ENCODE peak calls at places on chromosomes 13 and 19, in eight cellular contexts. Q, I, D, H, C, W, K and J are unnamed samples.

GRCh38 chr19:33756177-33756576 is 40.5 kb upstream of the KCTD15 start:
- DNase-seq in Q (no peak), I (no peak), D (no peak), H (no peak), C (no peak), W (no peak), K (no peak), J (no peak)

GRCh38 chr13:40619479-40619814 is 47.0 kb downstream of the FOXO1 start:
- DNase-seq in Q (no peak), I (no peak), D (no peak), H (no peak), C (peak; percentile 15), W (no peak), K (no peak), J (no peak)

GRCh38 chr19:31018951-31019350 is 330.3 kb downstream of the TSHZ3 start:
- DNase-seq in Q (no peak), I (no peak), D (no peak), H (no peak), C (no peak), W (no peak), K (no peak), J (no peak)

GRCh38 chr13:40446365-40446764 is 220.1 kb downstream of the FOXO1 start:
- DNase-seq in Q (no peak), I (no peak), D (peak; percentile 61), H (no peak), C (peak; percentile 37), W (no peak), K (no peak), J (peak; percentile 36)

GRCh38 chr19:52941941-52942370 is 18.7 kb upstream of the ZNF888 start:
- DNase-seq in Q (peak; percentile 23), I (peak; percentile 58), D (peak; percentile 38), H (peak; percentile 76), C (peak; percentile 38), W (peak; percentile 71), K (peak; percentile 36), J (peak; percentile 21)

GRCh38 chr19:3778899-3779723 is 7.1 kb downstream of the MATK start:
- DNase-seq in Q (no peak), I (no peak), D (no peak), H (peak; percentile 78), C (no peak), W (no peak), K (no peak), J (no peak)

GRCh38 chr19:13098291-13099072 is 4.2 kb downstream of the LYL1 start:
- DNase-seq in Q (peak; percentile 77), I (peak; percentile 43), D (peak; percentile 65), H (no peak), C (peak; percentile 67), W (no peak), K (no peak), J (peak; percentile 78)

GRCh38 chr19:54339646-54340358 is 840 bp upstream of the LILRA4 start:
- DNase-seq in Q (no peak), I (no peak), D (no peak), H (no peak), C (no peak), W (peak; percentile 54), K (no peak), J (no peak)

GRCh38 chr19:8307965-8308866 is at the start of gene CD320:
- DNase-seq in Q (peak; percentile 91), I (peak; percentile 94), D (peak; percentile 92), H (peak; percentile 97), C (peak; percentile 91), W (peak; percentile 95), K (peak; percentile 92), J (peak; percentile 83)

GRCh38 chr19:44570984-44571684 is 41.7 kb upstream of the CEACAM20 start:
- DNase-seq in Q (peak; percentile 90), I (peak; percentile 94), D (peak; percentile 91), H (no peak), C (peak; percentile 80), W (no peak), K (peak; percentile 67), J (peak; percentile 79)

GRCh38 chr13:59880468-59880867 is 283.3 kb downstream of the DIAPH3 start:
- DNase-seq in Q (peak; percentile 20), I (no peak), D (peak; percentile 51), H (no peak), C (no peak), W (no peak), K (no peak), J (peak; percentile 9)

GRCh38 chr13:75869981-75870380 is 233.9 kb downstream of the LMO7 start:
- DNase-seq in Q (no peak), I (no peak), D (no peak), H (no peak), C (no peak), W (no peak), K (no peak), J (no peak)

GRCh38 chr13:20191311-20191901 is 1.3 kb downstream of the GJB2 start:
- DNase-seq in Q (peak; percentile 26), I (peak; percentile 76), D (no peak), H (no peak), C (no peak), W (peak; percentile 75), K (peak; percentile 76), J (no peak)

GRCh38 chr13:20191902-20192469 is 752 bp downstream of the GJB2 start:
- DNase-seq in Q (peak; percentile 30), I (peak; percentile 70), D (no peak), H (peak; percentile 60), C (peak; percentile 11), W (no peak), K (peak; percentile 66), J (no peak)

GRCh38 chr13:20193924-20194631 is 1.3 kb upstream of the GJB2 start:
- DNase-seq in Q (no peak), I (peak; percentile 10), D (no peak), H (peak; percentile 51), C (no peak), W (no peak), K (no peak), J (no peak)

GRCh38 chr13:20193142-20193923 is 595 bp upstream of the GJB2 start:
- DNase-seq in Q (no peak), I (peak; percentile 16), D (no peak), H (peak; percentile 72), C (no peak), W (no peak), K (no peak), J (no peak)

DNA sequence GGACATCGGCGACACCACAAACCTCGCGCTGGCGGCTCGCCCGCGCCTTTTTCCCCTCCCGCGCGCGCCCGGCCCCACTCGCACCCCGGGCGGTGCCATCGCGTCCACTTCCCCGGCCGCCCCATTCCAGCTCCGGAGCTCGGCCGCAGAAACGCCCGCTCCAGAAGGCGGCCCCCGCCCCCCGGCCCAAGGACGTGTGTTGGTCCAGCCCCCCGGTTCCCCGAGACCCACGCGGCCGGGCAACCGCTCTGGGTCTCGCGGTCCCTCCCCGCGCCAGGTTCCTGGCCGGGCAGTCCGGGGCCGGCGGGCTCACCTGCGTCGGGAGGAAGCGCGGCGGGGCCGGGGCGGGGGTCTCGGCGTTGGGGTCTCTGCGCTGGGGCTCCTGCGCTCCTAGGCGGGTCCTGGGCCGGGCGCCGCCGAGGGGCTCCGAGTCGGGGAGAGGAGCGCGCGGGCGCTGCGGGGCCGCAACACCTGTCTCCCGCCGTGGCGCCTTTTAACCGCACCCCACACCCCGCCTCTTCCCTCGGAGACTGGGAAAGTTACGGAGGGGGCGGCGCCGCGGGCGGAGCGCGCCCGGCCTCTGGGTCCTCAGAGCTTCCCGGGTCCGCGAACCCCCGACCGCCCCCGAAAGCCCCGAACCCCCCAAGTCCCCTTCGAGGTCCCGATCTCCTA is at the start of gene GJB2:
- DNase-seq in Q (no peak), I (peak; percentile 76), D (no peak), H (peak; percentile 80), C (no peak), W (no peak), K (peak; percentile 74), J (no peak)
- H3K4me3 ChIP-seq in Q (peak within 1 kb of the TSS; percentile 55), I (peak within 1 kb of the TSS; percentile 50), D (peak within 1 kb of the TSS; percentile 22), H (peak within 1 kb of the TSS; percentile 55), C (peak within 1 kb of the TSS; percentile 40), W (peak within 1 kb of the TSS; percentile 54), K (peak within 1 kb of the TSS; percentile 78), J (peak within 1 kb of the TSS; percentile 41)

GRCh38 chr13:113860579-113861432 is 3.1 kb downstream of the GAS6 start:
- DNase-seq in Q (peak; percentile 51), I (peak; percentile 86), D (no peak), H (peak; percentile 75), C (no peak), W (peak; percentile 80), K (peak; percentile 87), J (no peak)
- H3K4me3 ChIP-seq in Q (no peak overlapping the region), I (no peak overlapping the region), D (no peak overlapping the region), H (no peak overlapping the region), C (no peak overlapping the region), W (no peak overlapping the region), K (peak overlapping the region; percentile 6), J (peak overlapping the region; percentile 90)

GRCh38 chr13:27004866-27005265 is 166.7 kb downstream of the USP12 start:
- DNase-seq in Q (no peak), I (no peak), D (no peak), H (no peak), C (no peak), W (no peak), K (no peak), J (no peak)

GRCh38 chr13:27004389-27004788 is 167.2 kb downstream of the USP12 start:
- DNase-seq in Q (no peak), I (no peak), D (no peak), H (no peak), C (no peak), W (no peak), K (no peak), J (peak; percentile 24)

GRCh38 chr13:26999499-26999898 is 172.1 kb downstream of the USP12 start:
- DNase-seq in Q (no peak), I (no peak), D (no peak), H (no peak), C (no peak), W (no peak), K (peak; percentile 2), J (no peak)

GRCh38 chr13:27000686-27001085 is 170.9 kb downstream of the USP12 start:
- DNase-seq in Q (no peak), I (no peak), D (no peak), H (no peak), C (no peak), W (no peak), K (peak; percentile 3), J (no peak)

DNA sequence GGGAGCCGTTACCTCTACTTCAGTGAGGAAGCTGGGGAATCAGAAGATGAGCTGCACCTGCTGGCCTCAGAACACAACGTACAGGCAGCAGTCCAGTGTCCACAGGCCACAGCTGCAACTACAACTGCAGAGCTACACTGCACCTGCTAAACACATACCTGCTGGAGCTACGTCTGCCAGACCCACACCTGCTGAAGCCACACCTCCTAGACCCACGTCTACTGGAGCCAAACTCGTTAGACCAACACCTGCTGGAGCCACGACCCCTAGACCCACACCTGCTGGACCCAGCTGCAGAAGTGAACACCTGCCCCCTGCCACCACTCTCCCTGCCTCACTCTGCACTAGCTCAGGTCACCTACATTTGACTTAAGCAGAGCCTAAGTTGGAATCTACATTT is 169.9 kb downstream of the USP12 start:
- DNase-seq in Q (no peak), I (no peak), D (no peak), H (no peak), C (no peak), W (no peak), K (peak; percentile 10), J (no peak)
- H3K4me3 ChIP-seq in Q (no peak overlapping the region), I (no peak overlapping the region), D (no peak overlapping the region), H (no peak overlapping the region), C (no peak overlapping the region), W (no peak overlapping the region), K (no peak overlapping the region), J (no peak overlapping the region)

GRCh38 chr13:26557393-26558073 is at the start of gene WASF3:
- DNase-seq in Q (peak; percentile 97), I (peak; percentile 85), D (peak; percentile 93), H (peak; percentile 92), C (peak; percentile 93), W (peak; percentile 96), K (peak; percentile 86), J (peak; percentile 93)
- H3K4me3 ChIP-seq in Q (peak within 1 kb of the TSS; percentile 98), I (no peak within 1 kb of the TSS), D (peak within 1 kb of the TSS; percentile 76), H (peak within 1 kb of the TSS; percentile 55), C (peak within 1 kb of the TSS; percentile 53), W (peak within 1 kb of the TSS; percentile 67), K (peak within 1 kb of the TSS; percentile 83), J (peak within 1 kb of the TSS; percentile 65)